ENCODE peak calls at places on chromosomes 7 and 10, in ten cellular contexts. K, J, Z, E, H, V, W, F, T and L are unnamed samples.

GRCh38 chr7:29194206-29194593 is 375 bp upstream of the CHN2 start:
- DNase-seq in K (no peak), J (peak), Z (peak), E (no peak), H (peak), V (no peak), W (no peak), F (no peak), T (no peak), L (no peak)

GRCh38 chr7:80443336-80443735 is 68.5 kb downstream of the GNAT3 start:
- DNase-seq in K (no peak), J (no peak), Z (no peak), E (no peak), H (no peak), V (no peak), W (no peak), F (no peak), T (no peak), L (peak)

GRCh38 chr10:52654201-52654600 is 118.4 kb downstream of the MBL2 start:
- DNase-seq in K (no peak), J (no peak), Z (no peak), E (no peak), H (no peak), V (no peak), W (no peak), F (no peak), T (no peak), L (no peak)

GRCh38 chr10:34206602-34207268 is 608.4 kb downstream of the PARD3 start:
- DNase-seq in K (no peak), J (no peak), Z (no peak), E (no peak), H (no peak), V (no peak), W (no peak), F (no peak), T (no peak), L (no peak)

GRCh38 chr7:117682681-117683385 is 190.4 kb downstream of the CTTNBP2 start:
- DNase-seq in K (no peak), J (no peak), Z (peak), E (no peak), H (no peak), V (no peak), W (no peak), F (no peak), T (peak), L (peak)

GRCh38 chr7:154426778-154427177 is 374.6 kb downstream of the DPP6 start:
- DNase-seq in K (no peak), J (no peak), Z (no peak), E (no peak), H (no peak), V (no peak), W (no peak), F (no peak), T (no peak), L (no peak)

GRCh38 chr7:150969483-150969874 is 8.6 kb downstream of the KCNH2 start:
- DNase-seq in K (no peak), J (no peak), Z (no peak), E (no peak), H (no peak), V (no peak), W (no peak), F (no peak), T (no peak), L (no peak)

GRCh38 chr10:132364594-132364970 is 32.4 kb upstream of the PWWP2B start:
- DNase-seq in K (no peak), J (no peak), Z (no peak), E (no peak), H (no peak), V (peak), W (no peak), F (no peak), T (no peak), L (peak)

GRCh38 chr10:44858017-44858371 is 53.1 kb upstream of the TMEM72 start:
- DNase-seq in K (no peak), J (no peak), Z (no peak), E (no peak), H (no peak), V (no peak), W (no peak), F (no peak), T (no peak), L (no peak)

GRCh38 chr7:104979167-104979841 is 34.7 kb upstream of the KMT2E start:
- DNase-seq in K (no peak), J (peak), Z (no peak), E (peak), H (peak), V (no peak), W (peak), F (peak), T (peak), L (peak)

GRCh38 chr10:48575901-48576300 is 29.0 kb downstream of the ARHGAP22 start:
- DNase-seq in K (no peak), J (no peak), Z (no peak), E (no peak), H (peak), V (no peak), W (no peak), F (no peak), T (no peak), L (no peak)

GRCh38 chr7:78435355-78435754 is 636.8 kb downstream of the PHTF2 start:
- DNase-seq in K (no peak), J (no peak), Z (no peak), E (no peak), H (no peak), V (no peak), W (peak), F (no peak), T (no peak), L (peak)

GRCh38 chr7:4733936-4734528 is 41.4 kb upstream of the AP5Z1 start:
- DNase-seq in K (no peak), J (no peak), Z (no peak), E (no peak), H (no peak), V (no peak), W (no peak), F (no peak), T (no peak), L (no peak)

GRCh38 chr7:100568936-100569844 is 4.5 kb downstream of the SAP25 start:
- DNase-seq in K (peak), J (peak), Z (no peak), E (no peak), H (peak), V (no peak), W (peak), F (peak), T (peak), L (no peak)

GRCh38 chr10:86343761-86344160 is 22.8 kb downstream of the GRID1 start:
- DNase-seq in K (no peak), J (no peak), Z (no peak), E (no peak), H (no peak), V (no peak), W (no peak), F (no peak), T (no peak), L (no peak)

GRCh38 chr7:116713918-116714317 is 41.9 kb downstream of the MET start:
- DNase-seq in K (no peak), J (no peak), Z (no peak), E (no peak), H (no peak), V (no peak), W (peak), F (peak), T (peak), L (peak)

GRCh38 chr10:70256463-70256862 is 23.2 kb upstream of the PPA1 start:
- DNase-seq in K (no peak), J (no peak), Z (no peak), E (no peak), H (no peak), V (no peak), W (no peak), F (no peak), T (no peak), L (no peak)